ENCODE peak calls at places on chromosomes 3 and 15, in nine cellular contexts. M is right lobe of liver, W is esophagus squamous epithelium, P is HCT116, O is uterus, Q is H1, X is A549, C is heart left ventricle, A is breast epithelium. L is an unnamed sample.

GRCh38 chr3:66425566-66425965 is 75.3 kb downstream of the LRIG1 start:
- DNase-seq in M (no peak), W (no peak), P (no peak), O (no peak), Q (no peak), X (no peak), C (no peak), A (no peak), L (no peak)

GRCh38 chr3:133945696-133946095 is 50.0 kb upstream of the RAB6B start:
- DNase-seq in M (no peak), W (no peak), P (no peak), O (no peak), Q (no peak), X (no peak), C (no peak), A (no peak), L (no peak)

GRCh38 chr15:58457466-58457965 is 25.7 kb downstream of the LIPC start:
- DNase-seq in M (no peak), W (no peak), P (no peak), O (no peak), Q (no peak), X (no peak), C (no peak), A (no peak), L (no peak)

GRCh38 chr3:169060037-169060436 is 603.5 kb downstream of the MECOM start:
- DNase-seq in M (no peak), W (no peak), P (no peak), O (no peak), Q (no peak), X (no peak), C (no peak), A (no peak), L (no peak)

GRCh38 chr3:111373861-111374260 is 168.1 kb upstream of the CD96 start:
- DNase-seq in M (no peak), W (no peak), P (no peak), O (no peak), Q (no peak), X (no peak), C (no peak), A (no peak), L (no peak)

GRCh38 chr3:45084820-45085816 is 59.0 kb downstream of the CLEC3B start:
- DNase-seq in M (no peak), W (no peak), P (no peak), O (no peak), Q (no peak), X (no peak), C (no peak), A (no peak), L (no peak)

GRCh38 chr3:42369304-42369703 is 41.1 kb downstream of the LYZL4 start:
- DNase-seq in M (no peak), W (no peak), P (no peak), O (no peak), Q (no peak), X (no peak), C (peak; percentile 15), A (no peak), L (no peak)

GRCh38 chr3:45994661-45995369 is 809 bp downstream of the FYCO1 start:
- DNase-seq in M (peak; percentile 39), W (no peak), P (no peak), O (peak; percentile 41), Q (peak; percentile 47), X (no peak), C (peak; percentile 17), A (no peak), L (no peak)

GRCh38 chr3:165464736-165465135 is 268.6 kb upstream of the SLITRK3 start:
- DNase-seq in M (no peak), W (no peak), P (no peak), O (no peak), Q (no peak), X (peak; percentile 17), C (no peak), A (no peak), L (no peak)

GRCh38 chr15:66388057-66388363 is 1.3 kb downstream of the MAP2K1 start:
- DNase-seq in M (no peak), W (no peak), P (no peak), O (no peak), Q (no peak), X (no peak), C (no peak), A (no peak), L (no peak)

GRCh38 chr15:66387176-66388056 is 704 bp downstream of the MAP2K1 start:
- DNase-seq in M (peak; percentile 72), W (no peak), P (no peak), O (peak; percentile 65), Q (peak; percentile 72), X (peak; percentile 71), C (peak; percentile 61), A (peak; percentile 60), L (peak; percentile 72)

GRCh38 chr15:66389098-66389858 is 2.6 kb downstream of the MAP2K1 start:
- DNase-seq in M (no peak), W (no peak), P (no peak), O (no peak), Q (no peak), X (no peak), C (no peak), A (no peak), L (no peak)

GRCh38 chr15:66388576-66388975 is 1.9 kb downstream of the MAP2K1 start:
- DNase-seq in M (no peak), W (no peak), P (no peak), O (no peak), Q (no peak), X (no peak), C (no peak), A (no peak), L (no peak)

DNA sequence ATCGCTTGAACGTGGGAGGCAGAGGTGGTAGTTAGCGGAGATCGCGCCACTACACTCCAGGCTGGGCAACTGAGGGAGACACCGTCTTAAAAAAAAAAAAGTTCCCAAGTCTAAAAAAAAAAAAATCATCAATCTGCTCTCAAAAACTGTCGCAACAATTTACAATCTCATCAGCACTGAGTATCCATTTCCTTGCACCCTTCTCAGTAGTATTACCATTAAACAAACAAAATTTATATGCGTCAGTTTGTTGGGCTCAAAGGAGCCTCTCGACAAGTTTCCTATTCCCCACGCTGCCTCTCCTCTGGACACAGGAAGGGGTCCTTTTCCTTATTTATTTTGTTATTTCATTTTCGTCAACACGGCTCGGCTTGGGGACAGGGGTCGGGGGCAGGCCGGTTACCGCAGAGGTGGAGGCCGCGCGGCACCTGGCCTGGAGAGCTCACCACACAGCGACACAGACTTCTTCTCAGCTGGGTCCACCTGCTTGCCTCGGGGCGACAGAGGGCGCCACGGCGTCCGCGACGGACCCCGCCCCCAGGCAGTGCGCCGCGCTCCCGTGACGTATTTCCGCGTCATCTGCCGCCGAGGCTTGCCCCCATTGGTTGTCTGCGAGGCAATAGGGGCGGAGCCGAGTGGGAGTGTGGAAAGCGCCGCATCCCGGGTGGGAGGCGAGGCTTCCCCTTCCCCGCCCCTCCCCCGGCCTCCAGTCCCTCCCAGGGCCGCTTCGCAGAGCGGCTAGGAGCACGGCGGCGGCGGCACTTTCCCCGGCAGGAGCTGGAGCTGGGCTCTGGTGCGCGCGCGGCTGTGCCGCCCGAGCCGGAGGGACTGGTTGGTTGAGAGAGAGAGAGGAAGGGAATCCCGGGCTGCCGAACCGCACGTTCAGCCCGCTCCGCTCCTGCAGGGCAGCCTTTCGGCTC is at the start of gene MAP2K1:
- DNase-seq in M (peak; percentile 99), W (peak; percentile 83), P (peak; percentile 90), O (peak; percentile 98), Q (peak; percentile 98), X (peak; percentile 97), C (peak; percentile 99), A (peak; percentile 98), L (peak; percentile 98)
- TF ChIP-seq POLR2A in M (peak; percentile 88), W (no peak), P (peak; percentile 52), O (peak; percentile 71), Q (peak; percentile 54), X (peak; percentile 70), C (no peak), A (no peak), L (peak; percentile 29)

DNA sequence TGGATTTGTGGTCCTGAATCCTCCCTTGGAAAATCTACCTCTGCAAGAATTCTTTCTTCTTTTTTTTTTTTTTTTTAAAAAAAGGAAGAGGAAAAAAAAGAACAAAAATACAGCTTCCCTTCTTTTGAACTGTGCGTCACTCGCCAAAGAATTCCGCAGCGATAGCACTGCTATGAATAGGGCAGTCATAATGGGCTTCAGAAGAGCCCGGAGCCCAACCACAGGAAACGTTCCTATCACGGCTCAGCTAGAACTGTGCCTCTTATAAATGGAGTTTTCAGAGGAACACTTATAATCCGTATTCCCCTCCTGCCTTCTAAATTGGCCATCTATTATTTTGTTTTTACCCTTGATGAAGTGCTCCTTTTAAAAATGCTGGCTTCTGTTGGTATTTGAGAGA is 227.7 kb downstream of the ADAMTS17 start:
- DNase-seq in M (no peak), W (no peak), P (no peak), O (peak; percentile 76), Q (no peak), X (no peak), C (peak; percentile 85), A (no peak), L (peak; percentile 58)
- TF ChIP-seq POLR2A in M (no peak), W (no peak), P (no peak), O (no peak), Q (no peak), X (no peak), C (no peak), A (no peak), L (no peak)

DNA sequence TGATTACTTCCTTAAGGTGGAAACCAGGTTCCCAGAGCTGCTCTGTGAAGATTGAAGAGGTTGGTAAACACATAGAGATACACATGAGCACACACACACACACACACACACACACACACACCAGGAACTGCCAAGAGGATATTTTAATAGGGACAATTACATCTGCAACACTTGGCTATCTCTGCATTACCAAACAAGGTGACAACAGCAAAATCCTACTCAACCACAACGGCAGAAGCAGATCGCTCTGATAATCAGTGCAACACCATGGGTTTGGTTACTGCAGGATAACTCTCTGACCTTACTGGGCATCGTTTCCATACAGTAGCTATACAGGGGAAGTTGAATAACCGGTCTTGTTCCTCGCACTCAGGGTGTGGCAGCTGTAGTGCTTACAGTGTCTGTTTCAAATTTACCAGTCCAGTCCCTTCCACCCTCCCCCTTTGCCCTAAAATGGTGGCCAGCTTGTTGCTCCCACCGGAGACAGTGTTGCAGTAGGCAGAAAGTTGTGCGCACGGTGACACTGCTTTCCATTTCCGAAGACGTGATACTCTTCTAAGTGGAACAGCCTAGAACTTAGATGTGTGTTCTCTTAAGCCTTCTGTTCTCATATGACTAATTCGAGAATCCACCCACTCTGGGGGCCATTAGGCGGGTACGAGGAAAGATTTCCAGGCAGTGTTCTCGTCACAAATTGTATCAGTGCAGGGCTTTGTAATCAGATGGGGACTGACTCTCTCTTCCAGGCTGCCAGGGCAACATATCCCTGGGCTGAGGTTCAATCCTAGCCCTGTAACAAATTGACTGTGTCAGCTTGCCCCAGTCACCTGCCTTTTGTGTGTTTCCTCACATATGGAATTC is 176.2 kb downstream of the P3H2 start:
- DNase-seq in M (no peak), W (no peak), P (no peak), O (no peak), Q (no peak), X (no peak), C (no peak), A (no peak), L (no peak)
- TF ChIP-seq POLR2A in M (no peak), W (no peak), P (no peak), O (no peak), Q (no peak), X (no peak), C (no peak), A (no peak), L (no peak)

GRCh38 chr3:50237754-50238548 is 1.9 kb downstream of the GNAI2 start:
- DNase-seq in M (peak; percentile 90), W (peak; percentile 65), P (no peak), O (peak; percentile 78), Q (peak; percentile 65), X (no peak), C (peak; percentile 91), A (peak; percentile 70), L (peak; percentile 88)
- TF ChIP-seq POLR2A in M (peak; percentile 81), W (peak; percentile 67), P (no peak), O (peak; percentile 59), Q (peak; percentile 40), X (no peak), C (no peak), A (peak; percentile 2), L (peak; percentile 92)

GRCh38 chr3:173395412-173396181 is 1.9 kb upstream of the NLGN1 start:
- DNase-seq in M (peak; percentile 69), W (no peak), P (peak; percentile 54), O (peak; percentile 83), Q (peak; percentile 85), X (peak; percentile 24), C (peak; percentile 87), A (peak; percentile 72), L (peak; percentile 72)
- TF ChIP-seq POLR2A in M (no peak), W (no peak), P (no peak), O (peak; percentile 77), Q (peak; percentile 79), X (no peak), C (no peak), A (peak; percentile 53), L (peak; percentile 46)